ENCODE peak calls at places on chromosomes 13 and 19, in four cellular contexts. One of them, this sample, is unnamed. For H3K9me3, the result is how much of the 10 kb centered on the place peaks cover.

GRCh38 chr19:47531640-47532387 is 17.0 kb upstream of the NAPA start:
- DNase-seq in IMR-90: no peak
- DNase-seq in H1: no peak
- DNase-seq in neuronal stem cell: no peak
- DNase-seq in this sample: no peak

GRCh38 chr19:6593651-6594416 is 2.9 kb upstream of the CD70 start:
- DNase-seq in IMR-90: no peak
- DNase-seq in H1: no peak
- DNase-seq in neuronal stem cell: no peak
- DNase-seq in this sample: no peak

GRCh38 chr13:110466261-110466660 is 95.3 kb downstream of the RAB20 start:
- DNase-seq in IMR-90: no peak
- DNase-seq in H1: no peak
- DNase-seq in neuronal stem cell: peak
- DNase-seq in this sample: no peak

GRCh38 chr13:109336730-109337129 is 449.7 kb downstream of the IRS2 start:
- DNase-seq in IMR-90: peak
- DNase-seq in H1: no peak
- DNase-seq in neuronal stem cell: no peak
- DNase-seq in this sample: no peak

GRCh38 chr13:29908411-29908810 is 58.0 kb upstream of the UBL3 start:
- DNase-seq in IMR-90: peak
- DNase-seq in H1: no peak
- DNase-seq in neuronal stem cell: no peak
- DNase-seq in this sample: no peak

GRCh38 chr13:31236211-31236786 is 36.5 kb downstream of the B3GLCT start:
- DNase-seq in IMR-90: peak
- DNase-seq in H1: no peak
- DNase-seq in neuronal stem cell: peak
- DNase-seq in this sample: no peak

GRCh38 chr13:100234524-100235136 is 145.7 kb downstream of the PCCA start:
- DNase-seq in IMR-90: peak
- DNase-seq in H1: no peak
- DNase-seq in neuronal stem cell: no peak
- DNase-seq in this sample: no peak

GRCh38 chr19:55643003-55643732 is at the start of gene ZNF581:
- DNase-seq in IMR-90: peak
- DNase-seq in H1: peak
- DNase-seq in neuronal stem cell: peak
- DNase-seq in this sample: peak

GRCh38 chr13:42364613-42365000 is 92.7 kb downstream of the AKAP11 start:
- DNase-seq in IMR-90: no peak
- DNase-seq in H1: no peak
- DNase-seq in neuronal stem cell: peak
- DNase-seq in this sample: no peak

GRCh38 chr19:5687360-5688198 is 2.5 kb upstream of the RPL36 start:
- DNase-seq in IMR-90: no peak
- DNase-seq in H1: no peak
- DNase-seq in neuronal stem cell: no peak
- DNase-seq in this sample: peak

GRCh38 chr19:43207991-43208390 is 2.6 kb upstream of the PSG4 start:
- DNase-seq in IMR-90: no peak
- DNase-seq in H1: no peak
- DNase-seq in neuronal stem cell: no peak
- DNase-seq in this sample: no peak
- H4K91ac ChIP-seq in IMR-90: peak
- H4K91ac ChIP-seq in H1: no peak
- H4K91ac ChIP-seq in neuronal stem cell: no peak
- H4K91ac ChIP-seq in this sample: no peak

DNA sequence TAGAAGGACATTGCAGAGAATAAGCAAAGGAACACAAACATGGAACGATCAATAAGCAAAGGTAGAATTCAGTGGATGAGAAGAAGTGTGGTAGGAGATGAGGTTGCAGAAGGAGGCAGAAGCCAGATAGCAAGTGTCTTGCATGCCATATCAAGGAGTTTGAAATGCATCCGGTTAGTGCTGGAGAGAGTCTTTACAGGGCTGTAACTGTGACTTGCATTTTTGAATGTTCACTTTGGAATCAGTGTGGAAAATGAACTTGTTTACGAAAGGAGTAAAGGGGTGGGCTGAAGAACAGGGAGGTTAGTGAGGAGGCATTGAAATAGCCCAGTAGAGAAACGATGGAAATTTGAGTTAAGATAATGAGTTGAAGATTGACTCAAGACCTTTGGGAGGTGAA is 90.7 kb upstream of the MBNL2 start:
- DNase-seq in IMR-90: no peak
- DNase-seq in H1: no peak
- DNase-seq in neuronal stem cell: no peak
- DNase-seq in this sample: no peak
- H3K9me3 ChIP-seq in IMR-90: under half
- H3K9me3 ChIP-seq in H1: under half
- H3K9me3 ChIP-seq in neuronal stem cell: under half
- H3K9me3 ChIP-seq in this sample: under half

GRCh38 chr19:51108066-51108804 is at the start of gene CTU1:
- DNase-seq in IMR-90: peak
- DNase-seq in H1: peak
- DNase-seq in neuronal stem cell: peak
- DNase-seq in this sample: peak

GRCh38 chr19:51103811-51104470 is 4.3 kb downstream of the CTU1 start:
- DNase-seq in IMR-90: no peak
- DNase-seq in H1: no peak
- DNase-seq in neuronal stem cell: no peak
- DNase-seq in this sample: no peak

GRCh38 chr19:51108805-51109146 is 567 bp upstream of the CTU1 start:
- DNase-seq in IMR-90: no peak
- DNase-seq in H1: no peak
- DNase-seq in neuronal stem cell: no peak
- DNase-seq in this sample: no peak

GRCh38 chr19:51110666-51110971 is 2.4 kb upstream of the CTU1 start:
- DNase-seq in IMR-90: no peak
- DNase-seq in H1: no peak
- DNase-seq in neuronal stem cell: no peak
- DNase-seq in this sample: no peak

DNA sequence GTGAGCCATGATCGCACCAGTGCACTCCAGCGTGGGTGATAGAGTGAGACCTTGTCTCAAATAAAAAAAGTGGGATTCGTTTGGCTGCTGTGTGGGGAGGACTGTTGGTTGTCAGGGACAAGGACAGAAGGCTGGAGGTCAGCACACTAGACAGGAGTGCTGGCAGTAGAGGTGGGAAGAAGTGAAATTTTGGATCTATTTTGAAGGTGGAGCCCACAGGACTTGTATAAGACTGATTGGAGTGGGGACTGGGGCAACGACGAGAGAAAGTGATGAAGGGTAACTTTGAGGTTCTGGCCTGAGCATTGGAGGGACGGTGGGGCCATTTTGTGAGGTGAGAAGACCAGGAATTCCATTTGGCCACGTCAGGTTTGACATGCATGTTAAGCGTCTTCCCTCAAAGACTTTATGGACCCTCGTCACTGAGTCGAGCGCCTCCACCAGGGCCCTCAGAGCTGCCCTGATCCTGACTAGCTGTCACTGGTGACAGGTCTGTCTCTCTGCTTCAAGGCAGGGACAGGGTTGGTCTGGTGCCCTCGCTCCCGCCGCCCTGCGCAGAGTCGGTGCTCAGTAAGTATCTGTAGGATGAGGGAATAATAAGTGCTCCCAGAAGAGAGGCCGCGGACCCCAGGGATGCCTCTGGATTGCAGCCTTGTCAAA is 673 bp downstream of the CTU1 start:
- DNase-seq in IMR-90: peak
- DNase-seq in H1: no peak
- DNase-seq in neuronal stem cell: no peak
- DNase-seq in this sample: peak
- H4K91ac ChIP-seq in IMR-90: peak
- H4K91ac ChIP-seq in H1: no peak
- H4K91ac ChIP-seq in neuronal stem cell: no peak
- H4K91ac ChIP-seq in this sample: no peak

GRCh38 chr19:9528757-9529336 is 9.6 kb downstream of the ZNF426 start:
- DNase-seq in IMR-90: peak
- DNase-seq in H1: no peak
- DNase-seq in neuronal stem cell: no peak
- DNase-seq in this sample: no peak

DNA sequence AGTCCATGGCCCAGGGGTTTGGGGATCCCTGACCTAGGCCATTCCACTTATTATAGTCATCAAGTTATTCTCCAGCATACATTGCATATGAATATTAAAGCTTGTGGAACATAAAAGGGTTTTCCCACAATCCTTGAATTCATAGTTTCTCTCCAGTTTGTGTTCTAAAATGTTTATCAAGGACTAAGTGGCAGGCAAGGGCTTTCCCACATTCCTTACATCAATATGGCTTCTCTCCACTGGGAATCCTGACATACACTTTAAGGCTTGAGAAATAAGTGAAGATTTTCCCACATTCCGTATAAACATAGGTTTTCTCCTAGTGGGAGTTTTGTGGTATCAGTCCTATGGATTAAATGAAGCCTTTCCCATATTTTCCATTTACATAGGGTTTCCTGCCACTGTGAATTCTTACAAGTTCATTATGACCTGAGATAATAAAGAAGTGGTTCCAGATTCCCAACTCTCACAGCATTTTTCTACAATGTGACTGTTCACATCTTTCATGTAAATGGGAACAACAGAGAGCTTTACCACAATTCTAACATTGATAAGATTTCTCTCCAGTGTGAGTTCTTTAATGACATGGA is 14.5 kb downstream of the ZNF426 start:
- DNase-seq in IMR-90: no peak
- DNase-seq in H1: no peak
- DNase-seq in neuronal stem cell: no peak
- DNase-seq in this sample: no peak
- H3K9me3 ChIP-seq in IMR-90: half or more
- H3K9me3 ChIP-seq in H1: half or more
- H3K9me3 ChIP-seq in neuronal stem cell: half or more
- H3K9me3 ChIP-seq in this sample: half or more

This sample was measured in H9.